ENCODE peak calls at places on chromosome 19, in ten cellular contexts. Q, P, I, C, G, J, L, V, M and T are unnamed samples.

GRCh38 chr19:38204728-38205127 is 19.3 kb downstream of the DPF1 start:
- DNase-seq in Q (no peak), P (no peak), I (no peak), C (no peak), G (no peak), J (no peak), L (no peak), V (no peak), M (no peak), T (no peak)

GRCh38 chr19:7426986-7427385 is 61.8 kb downstream of the PEX11G start:
- DNase-seq in Q (no peak), P (no peak), I (no peak), C (no peak), G (no peak), J (no peak), L (no peak), V (no peak), M (no peak), T (no peak)

GRCh38 chr19:35236638-35237400 is 8.3 kb upstream of the FAM187B start:
- DNase-seq in Q (no peak), P (no peak), I (no peak), C (no peak), G (no peak), J (no peak), L (no peak), V (no peak), M (no peak), T (no peak)

GRCh38 chr19:40163541-40164129 is 27.6 kb upstream of the MAP3K10 start:
- DNase-seq in Q (no peak), P (no peak), I (no peak), C (no peak), G (no peak), J (no peak), L (no peak), V (no peak), M (no peak), T (no peak)

GRCh38 chr19:44202470-44202869 is 9.9 kb upstream of the ZNF227 start:
- DNase-seq in Q (no peak), P (no peak), I (no peak), C (no peak), G (no peak), J (no peak), L (no peak), V (no peak), M (no peak), T (no peak)

GRCh38 chr19:7515471-7516226 is at the start of gene ZNF358:
- DNase-seq in Q (no peak), P (peak; percentile 84), I (peak; percentile 89), C (no peak), G (peak; percentile 8), J (no peak), L (peak; percentile 67), V (no peak), M (peak; percentile 38), T (peak; percentile 11)

GRCh38 chr19:38993271-38993670 is 17.7 kb upstream of the FBXO17 start:
- DNase-seq in Q (no peak), P (no peak), I (no peak), C (no peak), G (no peak), J (no peak), L (no peak), V (no peak), M (no peak), T (peak; percentile 33)

GRCh38 chr19:1333789-1334188 is 48.1 kb downstream of the EFNA2 start:
- DNase-seq in Q (no peak), P (no peak), I (no peak), C (no peak), G (no peak), J (no peak), L (no peak), V (no peak), M (no peak), T (no peak)

GRCh38 chr19:13022859-13023636 is 27.8 kb downstream of the NFIX start:
- DNase-seq in Q (peak; percentile 35), P (peak; percentile 64), I (peak; percentile 83), C (no peak), G (peak; percentile 87), J (peak; percentile 26), L (peak; percentile 80), V (no peak), M (peak; percentile 75), T (peak; percentile 14)

GRCh38 chr19:45406957-45407375 is 522 bp downstream of the POLR1G start:
- DNase-seq in Q (no peak), P (no peak), I (no peak), C (no peak), G (no peak), J (no peak), L (no peak), V (no peak), M (no peak), T (no peak)

GRCh38 chr19:30004403-30004802 is 62.4 kb downstream of the URI1 start:
- DNase-seq in Q (no peak), P (no peak), I (no peak), C (no peak), G (no peak), J (no peak), L (no peak), V (no peak), M (no peak), T (no peak)

GRCh38 chr19:21317821-21318220 is 11.4 kb downstream of the ZNF708 start:
- DNase-seq in Q (no peak), P (no peak), I (no peak), C (no peak), G (no peak), J (no peak), L (no peak), V (no peak), M (no peak), T (no peak)

GRCh38 chr19:4624733-4625362 is 14.5 kb upstream of the TNFAIP8L1 start:
- DNase-seq in Q (no peak), P (peak; percentile 87), I (no peak), C (no peak), G (peak; percentile 26), J (no peak), L (no peak), V (no peak), M (no peak), T (no peak)

GRCh38 chr19:46970815-46971214 is 48.8 kb upstream of the NPAS1 start:
- DNase-seq in Q (no peak), P (no peak), I (no peak), C (no peak), G (no peak), J (no peak), L (no peak), V (no peak), M (no peak), T (peak; percentile 61)

GRCh38 chr19:58555920-58556632 is 1.2 kb upstream of the CHMP2A start:
- DNase-seq in Q (no peak), P (no peak), I (no peak), C (no peak), G (no peak), J (no peak), L (no peak), V (no peak), M (no peak), T (no peak)

GRCh38 chr19:14073232-14073924 is 792 bp downstream of the MISP3 start:
- DNase-seq in Q (no peak), P (peak; percentile 73), I (peak; percentile 74), C (no peak), G (peak; percentile 64), J (no peak), L (peak; percentile 80), V (peak; percentile 64), M (peak; percentile 26), T (peak; percentile 49)

GRCh38 chr19:40683437-40683836 is 7.0 kb downstream of the NUMBL start:
- DNase-seq in Q (no peak), P (no peak), I (no peak), C (no peak), G (no peak), J (no peak), L (no peak), V (no peak), M (no peak), T (no peak)

GRCh38 chr19:33501957-33502356 is 19.6 kb downstream of the PEPD start:
- DNase-seq in Q (no peak), P (no peak), I (no peak), C (no peak), G (peak; percentile 49), J (no peak), L (peak; percentile 53), V (no peak), M (no peak), T (no peak)

GRCh38 chr19:3593156-3593555 is 7.9 kb downstream of the GIPC3 start:
- DNase-seq in Q (no peak), P (peak; percentile 73), I (no peak), C (no peak), G (no peak), J (no peak), L (no peak), V (no peak), M (no peak), T (no peak)

GRCh38 chr19:35116085-35116801 is 620 bp downstream of the FXYD3 start:
- DNase-seq in Q (no peak), P (no peak), I (no peak), C (no peak), G (no peak), J (no peak), L (no peak), V (no peak), M (no peak), T (no peak)

GRCh38 chr19:5738423-5738822 is 18.0 kb downstream of the CATSPERD start:
- DNase-seq in Q (no peak), P (no peak), I (no peak), C (no peak), G (no peak), J (no peak), L (no peak), V (no peak), M (no peak), T (no peak)

GRCh38 chr19:35734273-35734672 is 8.0 kb downstream of the IGFLR1 start:
- DNase-seq in Q (no peak), P (no peak), I (no peak), C (no peak), G (no peak), J (no peak), L (no peak), V (no peak), M (no peak), T (no peak)

GRCh38 chr19:39738809-39739208 is 980 bp upstream of the CLC start:
- DNase-seq in Q (no peak), P (no peak), I (no peak), C (no peak), G (no peak), J (no peak), L (no peak), V (no peak), M (no peak), T (no peak)

GRCh38 chr19:47229674-47230121 is 1.3 kb downstream of the BBC3 start:
- DNase-seq in Q (no peak), P (no peak), I (peak; percentile 35), C (no peak), G (no peak), J (no peak), L (peak; percentile 45), V (no peak), M (no peak), T (peak; percentile 13)

GRCh38 chr19:52735734-52736133 is 890 bp upstream of the ZNF611 start:
- DNase-seq in Q (peak; percentile 56), P (peak; percentile 97), I (peak; percentile 12), C (no peak), G (no peak), J (no peak), L (peak; percentile 67), V (no peak), M (no peak), T (peak; percentile 79)

GRCh38 chr19:4877753-4878490 is 10.5 kb upstream of the PLIN3 start:
- DNase-seq in Q (no peak), P (peak; percentile 36), I (peak; percentile 93), C (no peak), G (no peak), J (no peak), L (no peak), V (no peak), M (peak; percentile 86), T (no peak)